ENCODE peak calls at places on chromosomes 1 and 21, in six cellular contexts. One of them, this sample, is unnamed.

GRCh38 chr21:41615613-41616012 is 107.7 kb upstream of the TMPRSS2 start:
- DNase-seq in Karpas-422: no peak
- DNase-seq in HL-60: no peak
- DNase-seq in T-helper 1 cell: no peak
- DNase-seq in mesenteric fat pad: no peak
- DNase-seq in PC-3: peak
- DNase-seq in this sample: peak

GRCh38 chr1:221276911-221277310 is 397.7 kb downstream of the HLX start:
- DNase-seq in Karpas-422: no peak
- DNase-seq in HL-60: no peak
- DNase-seq in T-helper 1 cell: no peak
- DNase-seq in mesenteric fat pad: no peak
- DNase-seq in PC-3: peak
- DNase-seq in this sample: no peak

GRCh38 chr1:170357750-170358149 is 174.2 kb upstream of the GORAB start:
- DNase-seq in Karpas-422: no peak
- DNase-seq in HL-60: no peak
- DNase-seq in T-helper 1 cell: no peak
- DNase-seq in mesenteric fat pad: no peak
- DNase-seq in PC-3: peak
- DNase-seq in this sample: no peak

GRCh38 chr1:243738020-243738419 is 112.0 kb downstream of the AKT3 start:
- DNase-seq in Karpas-422: no peak
- DNase-seq in HL-60: no peak
- DNase-seq in T-helper 1 cell: no peak
- DNase-seq in mesenteric fat pad: no peak
- DNase-seq in PC-3: no peak
- DNase-seq in this sample: no peak

GRCh38 chr1:15386128-15386824 is 23.4 kb upstream of the EFHD2 start:
- DNase-seq in Karpas-422: no peak
- DNase-seq in HL-60: no peak
- DNase-seq in T-helper 1 cell: no peak
- DNase-seq in mesenteric fat pad: no peak
- DNase-seq in PC-3: no peak
- DNase-seq in this sample: no peak

GRCh38 chr21:41858466-41859296 is 20.5 kb downstream of the PRDM15 start:
- DNase-seq in Karpas-422: no peak
- DNase-seq in HL-60: no peak
- DNase-seq in T-helper 1 cell: no peak
- DNase-seq in mesenteric fat pad: no peak
- DNase-seq in PC-3: no peak
- DNase-seq in this sample: no peak

GRCh38 chr1:108033486-108034081 is 68.6 kb upstream of the VAV3 start:
- DNase-seq in Karpas-422: no peak
- DNase-seq in HL-60: no peak
- DNase-seq in T-helper 1 cell: no peak
- DNase-seq in mesenteric fat pad: no peak
- DNase-seq in PC-3: no peak
- DNase-seq in this sample: no peak

GRCh38 chr1:28887835-28888682 is 26.3 kb upstream of the EPB41 start:
- DNase-seq in Karpas-422: no peak
- DNase-seq in HL-60: no peak
- DNase-seq in T-helper 1 cell: no peak
- DNase-seq in mesenteric fat pad: no peak
- DNase-seq in PC-3: no peak
- DNase-seq in this sample: no peak

GRCh38 chr1:232011961-232012360 is 385.4 kb downstream of the DISC1 start:
- DNase-seq in Karpas-422: no peak
- DNase-seq in HL-60: no peak
- DNase-seq in T-helper 1 cell: no peak
- DNase-seq in mesenteric fat pad: no peak
- DNase-seq in PC-3: no peak
- DNase-seq in this sample: peak

GRCh38 chr1:201191723-201192477 is 1.3 kb downstream of the IGFN1 start:
- DNase-seq in Karpas-422: no peak
- DNase-seq in HL-60: no peak
- DNase-seq in T-helper 1 cell: no peak
- DNase-seq in mesenteric fat pad: no peak
- DNase-seq in PC-3: peak
- DNase-seq in this sample: peak

GRCh38 chr1:36515315-36516138 is 32.8 kb upstream of the CSF3R start:
- DNase-seq in Karpas-422: no peak
- DNase-seq in HL-60: no peak
- DNase-seq in T-helper 1 cell: no peak
- DNase-seq in mesenteric fat pad: no peak
- DNase-seq in PC-3: no peak
- DNase-seq in this sample: no peak

GRCh38 chr1:36160949-36161485 is 5.1 kb downstream of the MAP7D1 start:
- DNase-seq in Karpas-422: peak
- DNase-seq in HL-60: no peak
- DNase-seq in T-helper 1 cell: peak
- DNase-seq in mesenteric fat pad: no peak
- DNase-seq in PC-3: peak
- DNase-seq in this sample: peak

GRCh38 chr1:247415423-247416361 is at the start of gene NLRP3:
- DNase-seq in Karpas-422: no peak
- DNase-seq in HL-60: peak
- DNase-seq in T-helper 1 cell: peak
- DNase-seq in mesenteric fat pad: no peak
- DNase-seq in PC-3: peak
- DNase-seq in this sample: peak

GRCh38 chr1:180116964-180117763 is 37.5 kb upstream of the QSOX1 start:
- DNase-seq in Karpas-422: no peak
- DNase-seq in HL-60: peak
- DNase-seq in T-helper 1 cell: no peak
- DNase-seq in mesenteric fat pad: no peak
- DNase-seq in PC-3: peak
- DNase-seq in this sample: peak

GRCh38 chr1:33454646-33455282 is 17.7 kb upstream of the ZSCAN20 start:
- DNase-seq in Karpas-422: no peak
- DNase-seq in HL-60: no peak
- DNase-seq in T-helper 1 cell: no peak
- DNase-seq in mesenteric fat pad: no peak
- DNase-seq in PC-3: no peak
- DNase-seq in this sample: peak

GRCh38 chr1:34166191-34167090 is 1.4 kb upstream of the CSMD2 start:
- DNase-seq in Karpas-422: no peak
- DNase-seq in HL-60: no peak
- DNase-seq in T-helper 1 cell: no peak
- DNase-seq in mesenteric fat pad: no peak
- DNase-seq in PC-3: no peak
- DNase-seq in this sample: no peak

GRCh38 chr1:71658295-71658694 is 577.5 kb upstream of the ZRANB2 start:
- DNase-seq in Karpas-422: no peak
- DNase-seq in HL-60: no peak
- DNase-seq in T-helper 1 cell: no peak
- DNase-seq in mesenteric fat pad: no peak
- DNase-seq in PC-3: no peak
- DNase-seq in this sample: no peak

GRCh38 chr1:198234511-198235251 is 77.9 kb downstream of the NEK7 start:
- DNase-seq in Karpas-422: no peak
- DNase-seq in HL-60: no peak
- DNase-seq in T-helper 1 cell: no peak
- DNase-seq in mesenteric fat pad: no peak
- DNase-seq in PC-3: peak
- DNase-seq in this sample: peak

GRCh38 chr1:223106856-223107255 is 36.2 kb downstream of the TLR5 start:
- DNase-seq in Karpas-422: no peak
- DNase-seq in HL-60: no peak
- DNase-seq in T-helper 1 cell: no peak
- DNase-seq in mesenteric fat pad: no peak
- DNase-seq in PC-3: no peak
- DNase-seq in this sample: no peak

GRCh38 chr21:35475006-35475405 is 425.9 kb upstream of the RUNX1 start:
- DNase-seq in Karpas-422: no peak
- DNase-seq in HL-60: no peak
- DNase-seq in T-helper 1 cell: no peak
- DNase-seq in mesenteric fat pad: no peak
- DNase-seq in PC-3: no peak
- DNase-seq in this sample: peak

GRCh38 chr1:11691928-11692711 is 610 bp downstream of the DRAXIN start:
- DNase-seq in Karpas-422: no peak
- DNase-seq in HL-60: no peak
- DNase-seq in T-helper 1 cell: no peak
- DNase-seq in mesenteric fat pad: no peak
- DNase-seq in PC-3: no peak
- DNase-seq in this sample: no peak

GRCh38 chr1:103514920-103515503 is 10.5 kb upstream of the RNPC3 start:
- DNase-seq in Karpas-422: peak
- DNase-seq in HL-60: no peak
- DNase-seq in T-helper 1 cell: no peak
- DNase-seq in mesenteric fat pad: no peak
- DNase-seq in PC-3: peak
- DNase-seq in this sample: peak

GRCh38 chr1:116572079-116572478 is 1.3 kb upstream of the CD58 start:
- DNase-seq in Karpas-422: no peak
- DNase-seq in HL-60: no peak
- DNase-seq in T-helper 1 cell: no peak
- DNase-seq in mesenteric fat pad: no peak
- DNase-seq in PC-3: no peak
- DNase-seq in this sample: no peak

This sample was measured in ELR.